ENCODE peak calls at places on chromosomes 11 and 22, in ten cellular contexts. One of them, this sample, is unnamed.
A peak's percentile ranks its signal among the peaks of the same experiment; 100 is the strongest.

GRCh38 chr22:27810566-27810965 is 9.0 kb upstream of the MN1 start:
- DNase-seq in COR-L47: peak; percentile 36
- DNase-seq in activated T-cell treated with anti-CD3 and anti-CD28 coated beads for 1 hour: no peak
- DNase-seq in activated CD4-positive, alpha-beta T cell treated with anti-CD3 and anti-CD28 coated beads for 4 hours: no peak
- DNase-seq in H4: peak; percentile 13
- DNase-seq in activated naive CD8-positive, alpha-beta T cell treated with anti-CD3 and anti-CD28 coated beads, Interleukin-2, amount 50 U/mL, for 16 hours: no peak
- DNase-seq in NCI-H748 treated with DMSO at 0.1 percent for 48 hours: no peak
- DNase-seq in spleen: no peak
- DNase-seq in neural progenitor cell: peak; percentile 42
- DNase-seq in Calu3: no peak
- DNase-seq in this sample: peak; percentile 38

GRCh38 chr11:11148104-11148509 is 204.9 kb downstream of the CSNK2A3 start:
- DNase-seq in COR-L47: no peak
- DNase-seq in activated T-cell treated with anti-CD3 and anti-CD28 coated beads for 1 hour: no peak
- DNase-seq in activated CD4-positive, alpha-beta T cell treated with anti-CD3 and anti-CD28 coated beads for 4 hours: peak; percentile 30
- DNase-seq in H4: peak; percentile 69
- DNase-seq in activated naive CD8-positive, alpha-beta T cell treated with anti-CD3 and anti-CD28 coated beads, Interleukin-2, amount 50 U/mL, for 16 hours: no peak
- DNase-seq in NCI-H748 treated with DMSO at 0.1 percent for 48 hours: no peak
- DNase-seq in spleen: no peak
- DNase-seq in neural progenitor cell: peak; percentile 50
- DNase-seq in Calu3: peak; percentile 20
- DNase-seq in this sample: no peak

GRCh38 chr11:72195518-72195917 is 3.6 kb downstream of the FOLR1 start:
- DNase-seq in COR-L47: no peak
- DNase-seq in activated T-cell treated with anti-CD3 and anti-CD28 coated beads for 1 hour: no peak
- DNase-seq in activated CD4-positive, alpha-beta T cell treated with anti-CD3 and anti-CD28 coated beads for 4 hours: no peak
- DNase-seq in H4: no peak
- DNase-seq in activated naive CD8-positive, alpha-beta T cell treated with anti-CD3 and anti-CD28 coated beads, Interleukin-2, amount 50 U/mL, for 16 hours: no peak
- DNase-seq in NCI-H748 treated with DMSO at 0.1 percent for 48 hours: no peak
- DNase-seq in spleen: no peak
- DNase-seq in neural progenitor cell: no peak
- DNase-seq in Calu3: no peak
- DNase-seq in this sample: no peak

GRCh38 chr22:28344893-28345292 is 334.7 kb downstream of the TTC28 start:
- DNase-seq in COR-L47: no peak
- DNase-seq in activated T-cell treated with anti-CD3 and anti-CD28 coated beads for 1 hour: no peak
- DNase-seq in activated CD4-positive, alpha-beta T cell treated with anti-CD3 and anti-CD28 coated beads for 4 hours: no peak
- DNase-seq in H4: no peak
- DNase-seq in activated naive CD8-positive, alpha-beta T cell treated with anti-CD3 and anti-CD28 coated beads, Interleukin-2, amount 50 U/mL, for 16 hours: no peak
- DNase-seq in NCI-H748 treated with DMSO at 0.1 percent for 48 hours: no peak
- DNase-seq in spleen: no peak
- DNase-seq in neural progenitor cell: no peak
- DNase-seq in Calu3: no peak
- DNase-seq in this sample: no peak

GRCh38 chr22:48563966-48564330 is 1263.7 kb downstream of the BRD1 start:
- DNase-seq in COR-L47: no peak
- DNase-seq in activated T-cell treated with anti-CD3 and anti-CD28 coated beads for 1 hour: no peak
- DNase-seq in activated CD4-positive, alpha-beta T cell treated with anti-CD3 and anti-CD28 coated beads for 4 hours: no peak
- DNase-seq in H4: no peak
- DNase-seq in activated naive CD8-positive, alpha-beta T cell treated with anti-CD3 and anti-CD28 coated beads, Interleukin-2, amount 50 U/mL, for 16 hours: no peak
- DNase-seq in NCI-H748 treated with DMSO at 0.1 percent for 48 hours: no peak
- DNase-seq in spleen: no peak
- DNase-seq in neural progenitor cell: no peak
- DNase-seq in Calu3: no peak
- DNase-seq in this sample: no peak

GRCh38 chr11:102886999-102887398 is 12.2 kb upstream of the MMP12 start:
- DNase-seq in COR-L47: peak; percentile 26
- DNase-seq in activated T-cell treated with anti-CD3 and anti-CD28 coated beads for 1 hour: no peak
- DNase-seq in activated CD4-positive, alpha-beta T cell treated with anti-CD3 and anti-CD28 coated beads for 4 hours: no peak
- DNase-seq in H4: no peak
- DNase-seq in activated naive CD8-positive, alpha-beta T cell treated with anti-CD3 and anti-CD28 coated beads, Interleukin-2, amount 50 U/mL, for 16 hours: no peak
- DNase-seq in NCI-H748 treated with DMSO at 0.1 percent for 48 hours: no peak
- DNase-seq in spleen: no peak
- DNase-seq in neural progenitor cell: no peak
- DNase-seq in Calu3: no peak
- DNase-seq in this sample: no peak

GRCh38 chr11:64207247-64208085 is 945 bp downstream of the FERMT3 start:
- DNase-seq in COR-L47: no peak
- DNase-seq in activated T-cell treated with anti-CD3 and anti-CD28 coated beads for 1 hour: peak; percentile 58
- DNase-seq in activated CD4-positive, alpha-beta T cell treated with anti-CD3 and anti-CD28 coated beads for 4 hours: peak; percentile 79
- DNase-seq in H4: no peak
- DNase-seq in activated naive CD8-positive, alpha-beta T cell treated with anti-CD3 and anti-CD28 coated beads, Interleukin-2, amount 50 U/mL, for 16 hours: peak; percentile 66
- DNase-seq in NCI-H748 treated with DMSO at 0.1 percent for 48 hours: no peak
- DNase-seq in spleen: peak; percentile 96
- DNase-seq in neural progenitor cell: peak; percentile 2
- DNase-seq in Calu3: no peak
- DNase-seq in this sample: peak; percentile 57

GRCh38 chr22:44287121-44287693 is 25.5 kb downstream of the SHISAL1 start:
- DNase-seq in COR-L47: no peak
- DNase-seq in activated T-cell treated with anti-CD3 and anti-CD28 coated beads for 1 hour: no peak
- DNase-seq in activated CD4-positive, alpha-beta T cell treated with anti-CD3 and anti-CD28 coated beads for 4 hours: no peak
- DNase-seq in H4: no peak
- DNase-seq in activated naive CD8-positive, alpha-beta T cell treated with anti-CD3 and anti-CD28 coated beads, Interleukin-2, amount 50 U/mL, for 16 hours: no peak
- DNase-seq in NCI-H748 treated with DMSO at 0.1 percent for 48 hours: no peak
- DNase-seq in spleen: no peak
- DNase-seq in neural progenitor cell: no peak
- DNase-seq in Calu3: no peak
- DNase-seq in this sample: no peak

GRCh38 chr22:45608763-45609180 is 62.9 kb upstream of the ATXN10 start:
- DNase-seq in COR-L47: no peak
- DNase-seq in activated T-cell treated with anti-CD3 and anti-CD28 coated beads for 1 hour: no peak
- DNase-seq in activated CD4-positive, alpha-beta T cell treated with anti-CD3 and anti-CD28 coated beads for 4 hours: no peak
- DNase-seq in H4: peak; percentile 95
- DNase-seq in activated naive CD8-positive, alpha-beta T cell treated with anti-CD3 and anti-CD28 coated beads, Interleukin-2, amount 50 U/mL, for 16 hours: no peak
- DNase-seq in NCI-H748 treated with DMSO at 0.1 percent for 48 hours: no peak
- DNase-seq in spleen: no peak
- DNase-seq in neural progenitor cell: no peak
- DNase-seq in Calu3: no peak
- DNase-seq in this sample: no peak

GRCh38 chr11:18575361-18575760 is 13.2 kb downstream of the UEVLD start:
- DNase-seq in COR-L47: no peak
- DNase-seq in activated T-cell treated with anti-CD3 and anti-CD28 coated beads for 1 hour: no peak
- DNase-seq in activated CD4-positive, alpha-beta T cell treated with anti-CD3 and anti-CD28 coated beads for 4 hours: no peak
- DNase-seq in H4: no peak
- DNase-seq in activated naive CD8-positive, alpha-beta T cell treated with anti-CD3 and anti-CD28 coated beads, Interleukin-2, amount 50 U/mL, for 16 hours: no peak
- DNase-seq in NCI-H748 treated with DMSO at 0.1 percent for 48 hours: no peak
- DNase-seq in spleen: no peak
- DNase-seq in neural progenitor cell: no peak
- DNase-seq in Calu3: no peak
- DNase-seq in this sample: no peak